ENCODE peak calls at places on chromosome 17, in five cellular contexts. S, X, R, A and T are unnamed samples.
A peak's percentile ranks its signal among the peaks of the same experiment; 100 is the strongest.

GRCh38 chr17:79942591-79943353 is 92.9 kb downstream of the TBC1D16 start:
- DNase-seq in S (no peak), X (no peak), R (no peak), A (no peak), T (no peak)

GRCh38 chr17:8532021-8532420 is 96.3 kb downstream of the NDEL1 start:
- DNase-seq in S (no peak), X (peak; percentile 40), R (no peak), A (peak; percentile 22), T (no peak)

GRCh38 chr17:27319536-27320221 is 25.8 kb downstream of the WSB1 start:
- DNase-seq in S (no peak), X (peak; percentile 68), R (no peak), A (no peak), T (no peak)

GRCh38 chr17:21460358-21460757 is 84.2 kb downstream of the KCNJ12 start:
- DNase-seq in S (no peak), X (no peak), R (no peak), A (no peak), T (no peak)

GRCh38 chr17:50209472-50210248 is 8.2 kb upstream of the COL1A1 start:
- DNase-seq in S (no peak), X (peak; percentile 88), R (no peak), A (no peak), T (peak; percentile 55)

GRCh38 chr17:6755281-6755680 is 565 bp upstream of the XAF1 start:
- DNase-seq in S (no peak), X (peak; percentile 59), R (no peak), A (no peak), T (no peak)

GRCh38 chr17:70775667-70776066 is 606.3 kb downstream of the KCNJ2 start:
- DNase-seq in S (peak; percentile 10), X (no peak), R (no peak), A (peak; percentile 2), T (no peak)

GRCh38 chr17:76524598-76525512 is 12.7 kb downstream of the CYGB start:
- DNase-seq in S (no peak), X (peak; percentile 76), R (peak; percentile 47), A (no peak), T (no peak)

GRCh38 chr17:38463451-38463858 is 35.2 kb downstream of the ARHGAP23 start:
- DNase-seq in S (no peak), X (peak; percentile 50), R (no peak), A (no peak), T (no peak)

GRCh38 chr17:7856840-7857723 is at the start of gene NAA38:
- DNase-seq in S (peak; percentile 99), X (peak; percentile 98), R (peak; percentile 91), A (peak; percentile 93), T (peak; percentile 99)

GRCh38 chr17:65536573-65537342 is 24.7 kb downstream of the AXIN2 start:
- DNase-seq in S (no peak), X (no peak), R (no peak), A (no peak), T (no peak)

GRCh38 chr17:30378191-30378796 is 433 bp upstream of the CPD start:
- DNase-seq in S (no peak), X (no peak), R (peak; percentile 29), A (no peak), T (no peak)

GRCh38 chr17:29615048-29615385 is 7.7 kb downstream of the CORO6 start:
- DNase-seq in S (peak; percentile 90), X (no peak), R (no peak), A (peak; percentile 45), T (no peak)

GRCh38 chr17:9577402-9577709 is 914 bp downstream of the CFAP52 start:
- DNase-seq in S (no peak), X (no peak), R (no peak), A (peak; percentile 1), T (no peak)

GRCh38 chr17:71224824-71225575 is 895.8 kb upstream of the SOX9 start:
- DNase-seq in S (no peak), X (no peak), R (no peak), A (no peak), T (no peak)

GRCh38 chr17:39225308-39225973 is at the start of gene STAC2:
- DNase-seq in S (no peak), X (no peak), R (no peak), A (no peak), T (no peak)

GRCh38 chr17:75643033-75644017 is 10.1 kb downstream of the SMIM5 start:
- DNase-seq in S (no peak), X (no peak), R (peak; percentile 54), A (peak; percentile 46), T (no peak)

GRCh38 chr17:61431594-61432311 is 20.5 kb upstream of the TBX4 start:
- DNase-seq in S (no peak), X (no peak), R (no peak), A (no peak), T (peak; percentile 38)

GRCh38 chr17:1997587-1998425 is 27.3 kb downstream of the RTN4RL1 start:
- DNase-seq in S (no peak), X (peak; percentile 86), R (peak; percentile 74), A (peak; percentile 28), T (no peak)

GRCh38 chr17:64777413-64778101 is 115.5 kb upstream of the SMURF2 start:
- DNase-seq in S (peak; percentile 93), X (no peak), R (no peak), A (no peak), T (no peak)